ENCODE peak calls at places on chromosomes 7 and 10, in four cellular contexts. Z is NCI-H2081 treated with DMSO at 0.1 percent for 48 hours, Y is T-helper 9 cell, W is SJSA1. K is an unnamed sample.

GRCh38 chr7:50284296-50284695 is 20.2 kb upstream of the IKZF1 start:
- DNase-seq in W (no peak), Z (no peak), Y (no peak), K (no peak)

GRCh38 chr7:2175514-2175913 is 57.2 kb downstream of the MAD1L1 start:
- DNase-seq in W (peak; percentile 88), Z (no peak), Y (no peak), K (no peak)

GRCh38 chr7:99504281-99504602 is 220 bp upstream of the ZKSCAN5 start:
- DNase-seq in Y (no peak), Z (no peak), W (no peak), K (no peak)

GRCh38 chr10:97180367-97180763 is 5.4 kb downstream of the SLIT1 start:
- DNase-seq in Z (no peak), Y (no peak), W (no peak), K (no peak)

GRCh38 chr10:79102056-79102874 is 33.5 kb downstream of the ZMIZ1 start:
- DNase-seq in Z (no peak), W (peak; percentile 78), Y (no peak), K (no peak)

GRCh38 chr7:388461-388960 is 98.5 kb downstream of the FOXL3 start:
- DNase-seq in Z (no peak), Y (no peak), W (no peak), K (no peak)

GRCh38 chr7:1397491-1398327 is 61.6 kb downstream of the MICALL2 start:
- DNase-seq in Y (no peak), Z (no peak), W (no peak), K (no peak)

GRCh38 chr7:86911703-86912102 is 147.8 kb downstream of the ELAPOR2 start:
- DNase-seq in W (no peak), Z (no peak), Y (no peak), K (no peak)

GRCh38 chr7:23100697-23101096 is 4.9 kb upstream of the KLHL7 start:
- DNase-seq in Y (no peak), W (no peak), Z (no peak), K (no peak)

K was measured in activated T-helper 2 cell treated with anti-CD3 and anti-CD28 coated beads, Interferon-gamma antibody, Interleukin-2, Interleukin-4, amounts not matched to agents 10 μg/mL and 5 μg/mL and 100 μg/mL, durations not matched to agents 14 hours and 24 hours and 36 hours.